ENCODE peak calls at places on chromosome 5, in five cellular contexts. One of them, this sample, is unnamed. For H3K27me3, the result is how much of the 10 kb centered on the place peaks cover.

GRCh38 chr5:74394924-74395880 is 245.3 kb downstream of the ENC1 start:
- DNase-seq in K562: no peak
- DNase-seq in breast epithelium: no peak
- DNase-seq in HCT116: no peak
- DNase-seq in SK-N-SH: peak
- DNase-seq in this sample: no peak

GRCh38 chr5:143648696-143649095 is 163.3 kb upstream of the HMHB1 start:
- DNase-seq in K562: peak
- DNase-seq in breast epithelium: no peak
- DNase-seq in HCT116: no peak
- DNase-seq in SK-N-SH: peak
- DNase-seq in this sample: peak

GRCh38 chr5:172943283-172943841 is 15.9 kb upstream of the RPL26L1 start:
- DNase-seq in K562: peak
- DNase-seq in breast epithelium: no peak
- DNase-seq in HCT116: no peak
- DNase-seq in SK-N-SH: no peak
- DNase-seq in this sample: no peak

GRCh38 chr5:146620031-146620662 is 104.2 kb upstream of the GPR151 start:
- DNase-seq in K562: no peak
- DNase-seq in breast epithelium: no peak
- DNase-seq in HCT116: no peak
- DNase-seq in SK-N-SH: no peak
- DNase-seq in this sample: no peak

GRCh38 chr5:159682623-159683022 is 233.7 kb upstream of the ADRA1B start:
- DNase-seq in K562: no peak
- DNase-seq in breast epithelium: no peak
- DNase-seq in HCT116: peak
- DNase-seq in SK-N-SH: no peak
- DNase-seq in this sample: no peak

GRCh38 chr5:78526049-78526525 is 122.5 kb downstream of the LHFPL2 start:
- DNase-seq in K562: peak
- DNase-seq in breast epithelium: no peak
- DNase-seq in HCT116: no peak
- DNase-seq in SK-N-SH: no peak
- DNase-seq in this sample: no peak

GRCh38 chr5:103522586-103522985 is 40.0 kb downstream of the NUDT12 start:
- DNase-seq in K562: no peak
- DNase-seq in breast epithelium: no peak
- DNase-seq in HCT116: no peak
- DNase-seq in SK-N-SH: no peak
- DNase-seq in this sample: no peak

GRCh38 chr5:9207820-9208418 is 338.0 kb downstream of the SEMA5A start:
- DNase-seq in K562: peak
- DNase-seq in breast epithelium: no peak
- DNase-seq in HCT116: peak
- DNase-seq in SK-N-SH: peak
- DNase-seq in this sample: no peak

GRCh38 chr5:32831630-32832029 is 120.5 kb downstream of the NPR3 start:
- DNase-seq in K562: no peak
- DNase-seq in breast epithelium: no peak
- DNase-seq in HCT116: no peak
- DNase-seq in SK-N-SH: no peak
- DNase-seq in this sample: no peak

GRCh38 chr5:26700759-26701384 is 337.5 kb downstream of the CDH9 start:
- DNase-seq in K562: peak
- DNase-seq in breast epithelium: no peak
- DNase-seq in HCT116: no peak
- DNase-seq in SK-N-SH: peak
- DNase-seq in this sample: no peak

GRCh38 chr5:179309751-179310320 is 35.4 kb downstream of the ADAMTS2 start:
- DNase-seq in K562: no peak
- DNase-seq in breast epithelium: no peak
- DNase-seq in HCT116: no peak
- DNase-seq in SK-N-SH: no peak
- DNase-seq in this sample: no peak

GRCh38 chr5:60161340-60161934 is 267.9 kb upstream of the PDE4D start:
- DNase-seq in K562: no peak
- DNase-seq in breast epithelium: no peak
- DNase-seq in HCT116: peak
- DNase-seq in SK-N-SH: peak
- DNase-seq in this sample: no peak

GRCh38 chr5:148747536-148747906 is 78.9 kb upstream of the ADRB2 start:
- DNase-seq in K562: peak
- DNase-seq in breast epithelium: no peak
- DNase-seq in HCT116: no peak
- DNase-seq in SK-N-SH: no peak
- DNase-seq in this sample: no peak

GRCh38 chr5:76403963-76404693 is 1.0 kb downstream of the IQGAP2 start:
- DNase-seq in K562: peak
- DNase-seq in breast epithelium: peak
- DNase-seq in HCT116: no peak
- DNase-seq in SK-N-SH: no peak
- DNase-seq in this sample: peak

GRCh38 chr5:53303105-53303504 is 177.3 kb upstream of the FST start:
- DNase-seq in K562: no peak
- DNase-seq in breast epithelium: no peak
- DNase-seq in HCT116: no peak
- DNase-seq in SK-N-SH: no peak
- DNase-seq in this sample: no peak

DNA sequence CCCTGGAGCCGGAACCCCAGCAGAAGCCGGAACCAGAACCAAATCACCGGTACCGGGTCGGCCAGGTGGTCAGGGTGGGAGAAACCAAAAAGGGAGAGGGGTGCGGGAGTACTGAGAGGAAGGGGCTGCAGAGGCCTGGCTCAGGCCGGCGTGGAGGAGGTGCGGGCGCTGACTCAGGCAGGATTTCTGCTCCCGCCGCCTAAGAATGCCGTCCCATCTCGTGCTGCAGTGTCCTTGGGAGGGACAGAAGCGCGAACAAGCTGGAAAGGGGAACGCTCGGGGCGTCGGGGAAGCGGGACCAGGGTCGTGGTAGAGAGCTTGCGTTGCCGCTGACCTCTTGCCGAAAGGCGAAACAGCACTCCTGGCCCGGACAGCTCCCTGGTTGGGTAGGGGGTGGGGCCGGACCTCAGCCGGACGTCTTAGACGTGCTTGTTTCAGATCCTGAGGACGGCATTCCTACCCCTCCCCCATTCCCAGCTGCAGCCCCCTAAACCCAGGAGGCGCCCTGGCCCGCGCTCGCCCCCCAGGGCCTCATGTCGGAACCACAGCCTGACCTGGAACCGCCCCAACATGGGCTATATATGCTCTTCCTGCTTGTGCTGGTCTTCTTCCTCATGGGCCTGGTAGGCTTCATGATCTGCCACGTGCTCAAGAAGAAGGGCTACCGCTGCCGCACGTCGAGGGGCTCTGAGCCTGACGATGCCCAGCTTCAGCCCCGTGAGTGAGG is 1.1 kb downstream of the RELL2 start:
- DNase-seq in K562: peak
- DNase-seq in breast epithelium: peak
- DNase-seq in HCT116: no peak
- DNase-seq in SK-N-SH: peak
- DNase-seq in this sample: peak
- TF ChIP-seq POLR2AphosphoS5 in K562: peak
- TF ChIP-seq POLR2AphosphoS5 in breast epithelium: no peak
- TF ChIP-seq POLR2AphosphoS5 in HCT116: peak
- TF ChIP-seq POLR2AphosphoS5 in SK-N-SH: no peak
- TF ChIP-seq POLR2AphosphoS5 in this sample: no peak

GRCh38 chr5:175880797-175881312 is 9.5 kb downstream of the CPLX2 start:
- DNase-seq in K562: no peak
- DNase-seq in breast epithelium: no peak
- DNase-seq in HCT116: no peak
- DNase-seq in SK-N-SH: no peak
- DNase-seq in this sample: no peak

GRCh38 chr5:175885813-175886212 is 14.4 kb downstream of the CPLX2 start:
- DNase-seq in K562: no peak
- DNase-seq in breast epithelium: no peak
- DNase-seq in HCT116: no peak
- DNase-seq in SK-N-SH: no peak
- DNase-seq in this sample: no peak

GRCh38 chr5:175880213-175880612 is 8.8 kb downstream of the CPLX2 start:
- DNase-seq in K562: no peak
- DNase-seq in breast epithelium: no peak
- DNase-seq in HCT116: no peak
- DNase-seq in SK-N-SH: no peak
- DNase-seq in this sample: no peak

GRCh38 chr5:175884214-175884613 is 12.8 kb downstream of the CPLX2 start:
- DNase-seq in K562: no peak
- DNase-seq in breast epithelium: no peak
- DNase-seq in HCT116: no peak
- DNase-seq in SK-N-SH: no peak
- DNase-seq in this sample: no peak

DNA sequence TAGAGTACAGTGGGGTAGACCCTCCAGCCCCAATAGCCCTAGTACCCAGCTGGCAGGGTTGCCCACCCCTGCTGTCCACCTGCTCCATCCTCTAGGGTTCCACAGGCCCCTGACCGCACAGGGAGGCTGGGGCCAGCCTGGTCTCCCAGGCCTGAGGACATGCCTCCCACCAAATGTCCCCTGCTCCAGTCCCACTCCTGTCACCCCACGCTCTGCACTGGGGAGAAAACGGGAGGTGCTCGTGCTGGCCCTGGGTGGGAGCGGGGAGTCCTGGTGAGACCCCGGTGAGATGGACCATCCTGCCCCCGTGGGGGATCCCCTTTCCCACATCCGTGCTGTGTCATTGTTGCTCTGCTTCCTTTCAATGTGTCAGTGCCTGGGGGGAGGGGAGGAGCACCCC is 12.1 kb downstream of the CPLX2 start:
- DNase-seq in K562: no peak
- DNase-seq in breast epithelium: no peak
- DNase-seq in HCT116: no peak
- DNase-seq in SK-N-SH: no peak
- DNase-seq in this sample: no peak
- H3K27me3 ChIP-seq in K562: under half
- H3K27me3 ChIP-seq in breast epithelium: under half
- H3K27me3 ChIP-seq in HCT116: under half
- H3K27me3 ChIP-seq in SK-N-SH: under half
- H3K27me3 ChIP-seq in this sample: under half

GRCh38 chr5:1535646-1536045 is 11.9 kb upstream of the LPCAT1 start:
- DNase-seq in K562: no peak
- DNase-seq in breast epithelium: no peak
- DNase-seq in HCT116: no peak
- DNase-seq in SK-N-SH: no peak
- DNase-seq in this sample: no peak

GRCh38 chr5:1538276-1538675 is 14.5 kb upstream of the LPCAT1 start:
- DNase-seq in K562: no peak
- DNase-seq in breast epithelium: peak
- DNase-seq in HCT116: no peak
- DNase-seq in SK-N-SH: no peak
- DNase-seq in this sample: peak

GRCh38 chr5:1538741-1539392 is 15.1 kb upstream of the LPCAT1 start:
- DNase-seq in K562: no peak
- DNase-seq in breast epithelium: peak
- DNase-seq in HCT116: no peak
- DNase-seq in SK-N-SH: no peak
- DNase-seq in this sample: no peak

GRCh38 chr5:1537166-1538154 is 13.7 kb upstream of the LPCAT1 start:
- DNase-seq in K562: no peak
- DNase-seq in breast epithelium: peak
- DNase-seq in HCT116: no peak
- DNase-seq in SK-N-SH: no peak
- DNase-seq in this sample: no peak

DNA sequence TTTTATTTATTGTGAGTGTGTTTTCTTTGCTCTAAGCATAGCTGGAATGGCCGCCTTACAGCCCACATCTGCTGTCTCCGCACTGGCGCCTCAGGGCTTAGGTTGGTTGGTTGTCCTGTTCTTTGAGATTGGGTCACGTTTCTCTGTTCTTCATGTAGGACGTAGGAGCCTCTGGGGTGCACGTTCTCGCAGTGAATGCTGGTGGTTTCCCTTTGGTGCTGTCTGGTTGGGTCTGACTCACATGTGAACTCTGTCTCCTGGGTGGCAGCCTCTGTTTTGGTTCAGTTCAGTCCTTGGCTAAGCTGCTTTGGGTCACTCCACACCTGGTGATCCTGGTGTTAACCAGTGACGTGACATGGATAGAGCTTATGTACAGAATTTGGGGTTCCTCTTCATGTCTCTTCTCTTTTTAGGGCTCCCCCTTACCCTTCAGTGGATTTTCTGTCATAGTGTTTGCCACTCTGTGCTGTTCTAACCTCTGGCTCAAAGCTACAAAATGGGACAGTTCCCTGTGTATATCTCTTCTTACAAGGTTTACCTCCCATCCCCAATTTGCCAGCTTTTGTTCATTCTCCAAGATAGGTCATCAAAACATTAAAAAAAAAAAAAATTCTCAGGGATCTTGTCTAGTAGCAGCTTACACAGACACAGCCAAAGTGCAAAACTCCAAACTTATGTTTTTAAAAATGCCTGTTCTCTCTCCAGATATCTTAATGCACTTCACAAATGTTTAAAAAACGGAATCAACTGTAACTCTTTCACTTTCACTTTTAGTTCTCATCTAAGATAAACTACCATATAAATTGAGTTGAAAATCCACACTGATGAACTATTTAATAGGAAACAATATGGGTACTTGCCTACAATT is 12.8 kb upstream of the LPCAT1 start:
- DNase-seq in K562: no peak
- DNase-seq in breast epithelium: peak
- DNase-seq in HCT116: no peak
- DNase-seq in SK-N-SH: no peak
- DNase-seq in this sample: peak
- H3K4me3 ChIP-seq in K562: no peak
- H3K4me3 ChIP-seq in breast epithelium: peak
- H3K4me3 ChIP-seq in HCT116: no peak
- H3K4me3 ChIP-seq in SK-N-SH: peak
- H3K4me3 ChIP-seq in this sample: no peak

GRCh38 chr5:181235689-181236366 is 7.9 kb downstream of the RACK1 start:
- DNase-seq in K562: peak
- DNase-seq in breast epithelium: no peak
- DNase-seq in HCT116: no peak
- DNase-seq in SK-N-SH: no peak
- DNase-seq in this sample: no peak
- TF ChIP-seq POLR2AphosphoS5 in K562: peak
- TF ChIP-seq POLR2AphosphoS5 in breast epithelium: no peak
- TF ChIP-seq POLR2AphosphoS5 in HCT116: peak
- TF ChIP-seq POLR2AphosphoS5 in SK-N-SH: peak
- TF ChIP-seq POLR2AphosphoS5 in this sample: no peak

GRCh38 chr5:73381587-73382411 is 66.8 kb downstream of the FOXD1 start:
- DNase-seq in K562: no peak
- DNase-seq in breast epithelium: no peak
- DNase-seq in HCT116: no peak
- DNase-seq in SK-N-SH: peak
- DNase-seq in this sample: peak
- H3K27me3 ChIP-seq in K562: under half
- H3K27me3 ChIP-seq in breast epithelium: under half
- H3K27me3 ChIP-seq in HCT116: under half
- H3K27me3 ChIP-seq in SK-N-SH: under half
- H3K27me3 ChIP-seq in this sample: under half

This sample was measured in upper lobe of left lung.